ENCODE peak calls at places on chromosomes 11 and 22, in ten cellular contexts. E is Caki2, X is cardiac fibroblast, S is fibroblast of villous mesenchyme, Y is ELR, Q is HTR-8/SVneo, P is left ventricle myocardium superior, J is aorta, F is amniotic epithelial cell, I is neuronal stem cell. V is an unnamed sample.

GRCh38 chr11:121082670-121083069 is 18.4 kb upstream of the TECTA start:
- DNase-seq in X (peak), Y (peak), S (no peak), J (no peak), Q (no peak), P (no peak), I (peak), E (no peak), F (peak), V (peak)

GRCh38 chr11:59224419-59224928 is 11.7 kb upstream of the MPEG1 start:
- DNase-seq in F (peak), J (no peak), Q (no peak), I (no peak), X (peak), E (no peak), Y (no peak), S (peak), P (no peak), V (peak)

GRCh38 chr11:75954039-75954438 is 139.0 kb downstream of the UVRAG start:
- DNase-seq in J (no peak), F (no peak), E (no peak), X (no peak), I (no peak), Q (no peak), P (no peak), S (no peak), Y (peak), V (no peak)

GRCh38 chr11:78377625-78378418 is 39.8 kb downstream of the GAB2 start:
- DNase-seq in Q (no peak), E (no peak), F (no peak), S (no peak), X (no peak), I (no peak), P (no peak), J (no peak), Y (no peak), V (no peak)

GRCh38 chr11:117970400-117971024 is 15.7 kb upstream of the IL10RA start:
- DNase-seq in I (no peak), J (no peak), F (no peak), Y (peak), X (no peak), Q (no peak), E (peak), S (no peak), P (no peak), V (peak)

GRCh38 chr11:73260127-73260457 is 12.0 kb upstream of the P2RY6 start:
- DNase-seq in J (peak), S (no peak), X (no peak), P (no peak), I (no peak), F (no peak), E (no peak), Y (no peak), Q (no peak), V (no peak)

GRCh38 chr11:7286178-7286577 is 34.5 kb downstream of the SYT9 start:
- DNase-seq in S (no peak), F (no peak), Q (no peak), Y (no peak), P (no peak), I (no peak), X (no peak), J (no peak), E (no peak), V (no peak)

GRCh38 chr11:130400793-130401483 is 27.5 kb downstream of the ADAMTS8 start:
- DNase-seq in X (peak), I (no peak), E (no peak), P (no peak), Y (peak), S (peak), F (no peak), Q (no peak), J (no peak), V (no peak)

GRCh38 chr11:11349870-11350325 is 3.2 kb downstream of the CSNK2A3 start:
- DNase-seq in S (peak), J (no peak), P (no peak), X (peak), I (no peak), Q (no peak), Y (peak), F (peak), E (no peak), V (peak)

GRCh38 chr22:49962751-49963646 is 2.4 kb downstream of the PIM3 start:
- DNase-seq in X (no peak), P (peak), Y (no peak), E (no peak), F (no peak), J (peak), Q (no peak), S (peak), I (no peak), V (peak)

GRCh38 chr11:6067502-6067901 is 36.9 kb upstream of the OR56A1 start:
- DNase-seq in J (no peak), P (no peak), Q (no peak), S (no peak), I (no peak), Y (no peak), F (no peak), X (no peak), E (no peak), V (no peak)

GRCh38 chr11:926341-926916 is 759 bp downstream of the AP2A2 start:
- DNase-seq in P (peak), Y (peak), Q (peak), S (peak), X (peak), I (no peak), E (peak), F (peak), J (no peak), V (peak)

GRCh38 chr22:47162865-47163264 is 400.4 kb downstream of the TBC1D22A start:
- DNase-seq in X (no peak), F (no peak), P (no peak), Y (no peak), J (peak), E (no peak), I (no peak), Q (no peak), S (no peak), V (no peak)

GRCh38 chr11:12724301-12725046 is 50.3 kb downstream of the TEAD1 start:
- DNase-seq in J (peak), Q (peak), X (peak), F (peak), I (no peak), P (peak), E (peak), Y (peak), S (peak), V (peak)

GRCh38 chr11:35214792-35215193 is 75.8 kb downstream of the CD44 start:
- DNase-seq in X (peak), J (no peak), E (peak), F (peak), I (no peak), S (peak), Y (peak), P (no peak), Q (peak), V (peak)

GRCh38 chr11:3095712-3096361 is 38.6 kb upstream of the CARS1 start:
- DNase-seq in F (peak), J (peak), E (no peak), Q (peak), S (peak), I (peak), Y (peak), X (peak), P (no peak), V (peak)

GRCh38 chr11:9566561-9567063 is 6.9 kb upstream of the WEE1 start:
- DNase-seq in P (no peak), X (peak), S (peak), Q (no peak), F (peak), J (no peak), E (no peak), I (no peak), Y (peak), V (peak)

GRCh38 chr11:9530901-9531625 is 42.4 kb upstream of the WEE1 start:
- DNase-seq in Y (no peak), J (no peak), X (no peak), P (no peak), E (no peak), S (no peak), Q (no peak), I (no peak), F (no peak), V (no peak)

GRCh38 chr11:66547662-66548009 is 933 bp downstream of the ACTN3 start:
- DNase-seq in Y (no peak), X (no peak), J (no peak), S (no peak), P (peak), E (no peak), F (no peak), I (peak), Q (no peak), V (no peak)

GRCh38 chr11:12671378-12671777 is 2.8 kb upstream of the TEAD1 start:
- DNase-seq in J (no peak), Y (peak), I (no peak), P (no peak), Q (no peak), S (peak), X (no peak), E (no peak), F (no peak), V (no peak)

GRCh38 chr22:25200967-25201366 is 1.3 kb downstream of the CRYBB3 start:
- DNase-seq in P (no peak), E (no peak), F (no peak), Q (no peak), Y (no peak), S (no peak), I (no peak), J (no peak), X (no peak), V (no peak)

GRCh38 chr11:103085758-103086365 is 6.1 kb downstream of the DCUN1D5 start:
- DNase-seq in Y (no peak), P (no peak), S (peak), X (peak), F (peak), J (no peak), E (no peak), I (no peak), Q (no peak), V (peak)

GRCh38 chr11:15107730-15108515 is 6.8 kb upstream of the INSC start:
- DNase-seq in Y (peak), X (no peak), E (no peak), S (peak), F (no peak), P (no peak), Q (no peak), I (no peak), J (no peak), V (no peak)

GRCh38 chr11:8340299-8340698 is 76.6 kb upstream of the LMO1 start:
- DNase-seq in F (peak), S (no peak), P (no peak), X (no peak), E (no peak), J (no peak), Q (no peak), Y (no peak), I (no peak), V (no peak)

GRCh38 chr22:41966607-41967240 is 2.5 kb upstream of the SEPTIN3 start:
- DNase-seq in Q (peak), S (peak), E (peak), F (peak), Y (peak), P (no peak), J (no peak), X (peak), I (no peak), V (peak)

GRCh38 chr22:29313126-29314071 is 2.1 kb downstream of the RASL10A start:
- DNase-seq in P (peak), J (peak), Y (no peak), F (peak), E (no peak), S (peak), Q (no peak), I (no peak), X (peak), V (peak)

GRCh38 chr22:27798526-27799333 is 2.8 kb downstream of the MN1 start:
- DNase-seq in E (no peak), Q (no peak), X (peak), S (no peak), J (peak), P (no peak), F (peak), I (no peak), Y (no peak), V (peak)

GRCh38 chr11:76752321-76753175 is 30.6 kb upstream of the TSKU start:
- DNase-seq in J (peak), P (peak), I (no peak), S (peak), Y (peak), F (peak), X (peak), E (no peak), Q (no peak), V (no peak)

GRCh38 chr22:36775589-36775965 is 342 bp downstream of the IFT27 start:
- DNase-seq in Y (peak), P (peak), I (peak), X (peak), Q (no peak), J (peak), S (no peak), E (peak), F (no peak), V (peak)

GRCh38 chr11:37861671-37862070 is 1263.6 kb upstream of the RAG2 start:
- DNase-seq in F (no peak), P (no peak), S (no peak), E (no peak), Y (no peak), I (no peak), J (no peak), X (no peak), Q (no peak), V (no peak)

GRCh38 chr22:39703890-39704658 is 133.5 kb downstream of the CACNA1I start:
- DNase-seq in Y (no peak), J (no peak), P (peak), F (no peak), Q (no peak), X (peak), I (no peak), S (no peak), E (no peak), V (no peak)

GRCh38 chr11:122363306-122363705 is 247.3 kb upstream of the BLID start:
- DNase-seq in P (no peak), S (no peak), F (peak), J (no peak), E (no peak), I (no peak), Q (no peak), X (no peak), Y (no peak), V (no peak)

GRCh38 chr22:44159230-44159629 is 21.5 kb upstream of the PARVG start:
- DNase-seq in F (no peak), Y (no peak), X (peak), P (no peak), S (no peak), Q (no peak), I (no peak), J (no peak), E (no peak), V (peak)

GRCh38 chr11:44911031-44911814 is 39.5 kb downstream of the TP53I11 start:
- DNase-seq in J (peak), Q (peak), X (peak), I (peak), F (peak), Y (peak), S (peak), P (peak), E (peak), V (peak)

GRCh38 chr11:26649884-26650283 is 72.0 kb downstream of the SLC5A12 start:
- DNase-seq in S (peak), Y (peak), P (no peak), E (peak), Q (peak), I (peak), X (peak), J (no peak), F (peak), V (peak)

V was measured in dermis blood vessel endothelial cell.